ENCODE peak calls at places on chromosomes 3 and 15, in nine cellular contexts. O is WTC11; K is heart left ventricle; G is neural progenitor cell; Q is HEK293T; M is LoVo; R is CD14-positive monocyte; C is stimulated activated CD4-positive, alpha-beta T cell treated with anti-CD3 and anti-CD28 coated beads, Interleukin-2, amount 100 ng/mL, for 24 hours; Y is NCI-H2171 treated with DMSO at 0.1 percent for 48 hours. D is an unnamed sample.

GRCh38 chr3:113828605-113829004 is 10.0 kb upstream of the GRAMD1C start:
- DNase-seq in O (no peak), K (no peak), G (no peak), Q (no peak), M (no peak), R (no peak), C (no peak), Y (no peak), D (no peak)

GRCh38 chr3:65338571-65338970 is 650.8 kb upstream of the ADAMTS9 start:
- DNase-seq in O (no peak), K (no peak), G (no peak), Q (no peak), M (no peak), R (no peak), C (no peak), Y (no peak), D (no peak)

GRCh38 chr3:2468816-2469215 is 370.1 kb downstream of the CNTN4 start:
- DNase-seq in O (no peak), K (no peak), G (no peak), Q (no peak), M (no peak), R (no peak), C (no peak), Y (no peak), D (no peak)

GRCh38 chr3:174958671-174959328 is 99.7 kb downstream of the NAALADL2 start:
- DNase-seq in O (no peak), K (no peak), G (no peak), Q (no peak), M (no peak), R (no peak), C (no peak), Y (no peak), D (no peak)

GRCh38 chr15:37059051-37059450 is 41.3 kb downstream of the MEIS2 start:
- DNase-seq in O (no peak), K (no peak), G (no peak), Q (no peak), M (peak; percentile 31), R (no peak), C (no peak), Y (no peak), D (peak; percentile 75)

GRCh38 chr3:146747928-146748327 is 142.8 kb upstream of the PLSCR5 start:
- DNase-seq in O (no peak), K (no peak), G (no peak), Q (no peak), M (no peak), R (no peak), C (no peak), Y (peak; percentile 28), D (no peak)

GRCh38 chr15:63436872-63437375 is 55.3 kb upstream of the CA12 start:
- DNase-seq in O (no peak), K (peak; percentile 84), G (peak; percentile 72), Q (peak; percentile 53), M (no peak), R (peak; percentile 78), C (peak; percentile 77), Y (peak; percentile 89), D (peak; percentile 33)

GRCh38 chr3:70824785-70825184 is 512.3 kb upstream of the MDFIC2 start:
- DNase-seq in O (no peak), K (no peak), G (no peak), Q (no peak), M (no peak), R (no peak), C (no peak), Y (peak; percentile 49), D (no peak)

GRCh38 chr15:41568350-41569017 is 9.5 kb downstream of the TYRO3 start:
- DNase-seq in O (peak; percentile 89), K (no peak), G (peak; percentile 95), Q (no peak), M (no peak), R (no peak), C (no peak), Y (no peak), D (no peak)

GRCh38 chr15:71107501-71107815 is 7.8 kb upstream of the THSD4 start:
- DNase-seq in O (no peak), K (no peak), G (no peak), Q (no peak), M (no peak), R (no peak), C (no peak), Y (no peak), D (no peak)

GRCh38 chr15:88256261-88257230 is at the start of gene NTRK3:
- DNase-seq in O (peak; percentile 63), K (no peak), G (peak; percentile 76), Q (peak; percentile 31), M (no peak), R (no peak), C (peak; percentile 22), Y (peak; percentile 41), D (no peak)

GRCh38 chr3:119637679-119638525 is 22.5 kb downstream of the POPDC2 start:
- DNase-seq in O (no peak), K (no peak), G (no peak), Q (no peak), M (no peak), R (peak; percentile 72), C (no peak), Y (no peak), D (peak; percentile 63)

GRCh38 chr3:133893683-133894333 is 1.9 kb downstream of the RAB6B start:
- DNase-seq in O (no peak), K (no peak), G (no peak), Q (no peak), M (no peak), R (no peak), C (no peak), Y (no peak), D (no peak)

GRCh38 chr3:152302521-152303021 is 33.8 kb downstream of the MBNL1 start:
- DNase-seq in O (no peak), K (peak; percentile 67), G (no peak), Q (no peak), M (no peak), R (no peak), C (no peak), Y (no peak), D (no peak)

GRCh38 chr3:31341130-31341529 is 191.6 kb upstream of the STT3B start:
- DNase-seq in O (peak; percentile 44), K (no peak), G (peak; percentile 40), Q (no peak), M (no peak), R (no peak), C (no peak), Y (no peak), D (no peak)

GRCh38 chr3:57163751-57164150 is 1.4 kb downstream of the IL17RD start:
- DNase-seq in O (no peak), K (no peak), G (no peak), Q (no peak), M (no peak), R (no peak), C (no peak), Y (no peak), D (no peak)

GRCh38 chr3:38001456-38002081 is 11.0 kb downstream of the VILL start:
- DNase-seq in O (peak; percentile 62), K (no peak), G (peak; percentile 36), Q (no peak), M (no peak), R (peak; percentile 43), C (no peak), Y (no peak), D (no peak)

GRCh38 chr3:71070497-71071465 is 512.7 kb downstream of the FOXP1 start:
- DNase-seq in O (no peak), K (no peak), G (no peak), Q (no peak), M (no peak), R (no peak), C (no peak), Y (no peak), D (no peak)

GRCh38 chr3:193890036-193890897 is 245.7 kb upstream of the HES1 start:
- DNase-seq in O (no peak), K (no peak), G (no peak), Q (no peak), M (no peak), R (no peak), C (no peak), Y (no peak), D (no peak)

GRCh38 chr15:64720188-64720587 is 55.2 kb downstream of the RBPMS2 start:
- DNase-seq in O (no peak), K (no peak), G (no peak), Q (no peak), M (no peak), R (no peak), C (no peak), Y (no peak), D (no peak)

GRCh38 chr3:13571831-13572750 is 23.2 kb downstream of the FBLN2 start:
- DNase-seq in O (no peak), K (no peak), G (no peak), Q (no peak), M (no peak), R (peak; percentile 39), C (no peak), Y (no peak), D (no peak)

GRCh38 chr3:133944641-133945441 is 49.2 kb upstream of the RAB6B start:
- DNase-seq in O (no peak), K (no peak), G (no peak), Q (no peak), M (peak; percentile 21), R (no peak), C (no peak), Y (no peak), D (no peak)